ENCODE peak calls at places on chromosomes 16 and 17, in six cellular contexts. E is NCI-H524 treated with DMSO at 0.1 percent for 48 hours, J is lower leg skin, M is body of pancreas, Y is NAMALWA, F is cardiac fibroblast. I is an unnamed sample.

GRCh38 chr17:43599835-43600234 is 53.7 kb upstream of the ETV4 start:
- DNase-seq in E (no peak), J (no peak), M (no peak), Y (no peak), F (peak), I (no peak)

GRCh38 chr17:79619636-79620206 is 8.9 kb upstream of the RBFOX3 start:
- DNase-seq in E (no peak), J (peak), M (peak), Y (no peak), F (no peak), I (no peak)

GRCh38 chr17:65345261-65346060 is 208.3 kb downstream of the RGS9 start:
- DNase-seq in E (no peak), J (no peak), M (no peak), Y (no peak), F (no peak), I (no peak)

GRCh38 chr16:57284206-57284951 is at the start of gene PLLP:
- DNase-seq in E (no peak), J (no peak), M (peak), Y (no peak), F (no peak), I (peak)

GRCh38 chr17:8894189-8894611 is 26.7 kb upstream of the PIK3R6 start:
- DNase-seq in E (no peak), J (peak), M (no peak), Y (no peak), F (no peak), I (no peak)

GRCh38 chr17:81615401-81615930 is 21.4 kb downstream of the NPLOC4 start:
- DNase-seq in E (no peak), J (no peak), M (no peak), Y (no peak), F (no peak), I (no peak)

GRCh38 chr17:38538906-38539305 is 66.8 kb downstream of the SRCIN1 start:
- DNase-seq in E (no peak), J (no peak), M (peak), Y (no peak), F (no peak), I (no peak)

GRCh38 chr17:76370261-76370993 is 14.0 kb upstream of the SPHK1 start:
- DNase-seq in E (no peak), J (peak), M (peak), Y (no peak), F (peak), I (no peak)

GRCh38 chr17:61408151-61409041 is 8.8 kb downstream of the TBX2 start:
- DNase-seq in E (no peak), J (no peak), M (no peak), Y (no peak), F (no peak), I (no peak)

GRCh38 chr16:21599994-21600773 is 807 bp downstream of the METTL9 start:
- DNase-seq in E (no peak), J (no peak), M (peak), Y (peak), F (peak), I (no peak)

GRCh38 chr17:55693244-55694216 is 29.1 kb downstream of the TMEM100 start:
- DNase-seq in E (no peak), J (peak), M (peak), Y (no peak), F (peak), I (no peak)

GRCh38 chr16:22216191-22216831 is 10.2 kb downstream of the EEF2K start:
- DNase-seq in E (no peak), J (no peak), M (no peak), Y (no peak), F (peak), I (no peak)

GRCh38 chr16:55249936-55250335 is 74.1 kb upstream of the IRX6 start:
- DNase-seq in E (no peak), J (no peak), M (no peak), Y (no peak), F (no peak), I (no peak)

GRCh38 chr17:37744961-37745800 is at the start of gene HNF1B:
- DNase-seq in E (no peak), J (no peak), M (peak), Y (peak), F (no peak), I (peak)

GRCh38 chr16:4093495-4094137 is 22.6 kb downstream of the ADCY9 start:
- DNase-seq in E (no peak), J (peak), M (no peak), Y (no peak), F (peak), I (no peak)

GRCh38 chr16:84166796-84167695 is 19.8 kb downstream of the TAF1C start:
- DNase-seq in E (no peak), J (no peak), M (no peak), Y (no peak), F (no peak), I (no peak)

GRCh38 chr16:19749571-19750080 is 31.6 kb downstream of the IQCK start:
- DNase-seq in E (no peak), J (peak), M (no peak), Y (no peak), F (no peak), I (no peak)

GRCh38 chr16:12553191-12553590 is 250.5 kb downstream of the CPPED1 start:
- DNase-seq in E (no peak), J (no peak), M (no peak), Y (no peak), F (no peak), I (no peak)

GRCh38 chr17:81487487-81488275 is 24.9 kb downstream of the ACTG1 start:
- DNase-seq in E (peak), J (peak), M (peak), Y (peak), F (peak), I (peak)

GRCh38 chr17:66675273-66675990 is 159.5 kb upstream of the CACNG5 start:
- DNase-seq in E (no peak), J (peak), M (no peak), Y (no peak), F (no peak), I (no peak)

GRCh38 chr17:17666111-17666714 is 15.0 kb upstream of the RAI1 start:
- DNase-seq in E (no peak), J (no peak), M (no peak), Y (no peak), F (peak), I (no peak)

GRCh38 chr16:88387941-88388627 is 5.3 kb downstream of the ZNF469 start:
- DNase-seq in E (no peak), J (no peak), M (peak), Y (no peak), F (peak), I (no peak)

GRCh38 chr16:29664133-29664912 is 1.3 kb downstream of the SPN start:
- DNase-seq in E (no peak), J (no peak), M (peak), Y (peak), F (no peak), I (no peak)

GRCh38 chr16:8885674-8886592 is 3.8 kb downstream of the LITAFD start:
- DNase-seq in E (peak), J (no peak), M (peak), Y (no peak), F (peak), I (no peak)

GRCh38 chr17:21425736-21426135 is 49.6 kb downstream of the KCNJ12 start:
- DNase-seq in E (no peak), J (no peak), M (no peak), Y (no peak), F (no peak), I (no peak)

GRCh38 chr17:17462048-17462824 is 14.6 kb upstream of the MED9 start:
- DNase-seq in E (no peak), J (no peak), M (no peak), Y (no peak), F (no peak), I (no peak)